ENCODE peak calls at places on chromosomes 5 and 9, in eight cellular contexts. U is choroid plexus epithelial cell, P is heart right ventricle, I is heart left ventricle, V is dorsolateral prefrontal cortex, R is stomach, C is neural progenitor cell, W is fibroblast of the aortic adventitia. F is an unnamed sample.

GRCh38 chr9:77751341-77752091 is 103.4 kb upstream of the GNA14 start:
- DNase-seq in U (peak; percentile 91), P (no peak), I (no peak), V (no peak), R (no peak), C (peak; percentile 70), W (peak; percentile 90), F (peak; percentile 87)

GRCh38 chr5:132776077-132776931 is 735 bp downstream of the SEPTIN8 start:
- DNase-seq in U (no peak), P (peak; percentile 36), I (peak; percentile 60), V (peak; percentile 41), R (no peak), C (peak; percentile 62), W (peak; percentile 47), F (no peak)

GRCh38 chr5:114789773-114790402 is 379.8 kb downstream of the TRIM36 start:
- DNase-seq in U (peak; percentile 2), P (no peak), I (no peak), V (no peak), R (no peak), C (peak; percentile 72), W (peak; percentile 2), F (no peak)

GRCh38 chr5:169557838-169558237 is 25.7 kb upstream of the SPDL1 start:
- DNase-seq in U (no peak), P (no peak), I (no peak), V (no peak), R (no peak), C (no peak), W (no peak), F (no peak)

GRCh38 chr5:90803891-90804290 is 245.3 kb downstream of the ADGRV1 start:
- DNase-seq in U (no peak), P (no peak), I (no peak), V (no peak), R (no peak), C (no peak), W (no peak), F (no peak)

GRCh38 chr9:135083831-135084230 is 3.6 kb upstream of the OLFM1 start:
- DNase-seq in U (no peak), P (no peak), I (no peak), V (no peak), R (peak; percentile 53), C (no peak), W (no peak), F (no peak)

GRCh38 chr5:155017610-155018009 is 4.1 kb downstream of the KIF4B start:
- DNase-seq in U (no peak), P (no peak), I (no peak), V (no peak), R (no peak), C (no peak), W (no peak), F (no peak)

GRCh38 chr5:54944364-54944763 is 41.0 kb downstream of the ESM1 start:
- DNase-seq in U (peak; percentile 73), P (no peak), I (no peak), V (no peak), R (no peak), C (peak; percentile 18), W (peak; percentile 75), F (peak; percentile 53)

GRCh38 chr9:18694959-18695668 is 221.2 kb downstream of the ADAMTSL1 start:
- DNase-seq in U (no peak), P (no peak), I (no peak), V (no peak), R (no peak), C (no peak), W (no peak), F (no peak)
- TF ChIP-seq CTCF in U (no peak), P (no peak), I (no peak), V (no peak), R (no peak), C (no peak), W (no peak), F (no peak)

GRCh38 chr5:128644863-128645262 is 106.8 kb upstream of the FBN2 start:
- DNase-seq in U (peak; percentile 83), P (no peak), I (no peak), V (no peak), R (no peak), C (no peak), W (peak; percentile 51), F (peak; percentile 63)
- H3K4me3 ChIP-seq in U (peak overlapping the region; percentile 39), P (no peak overlapping the region), I (no peak overlapping the region), V (no peak overlapping the region), R (no peak overlapping the region), C (no peak overlapping the region), W (peak overlapping the region; percentile 20), F (peak overlapping the region; percentile 6)

GRCh38 chr9:82571540-82571939 is 491.4 kb downstream of the RASEF start:
- DNase-seq in U (no peak), P (no peak), I (no peak), V (no peak), R (no peak), C (no peak), W (no peak), F (no peak)

GRCh38 chr9:82574911-82575310 is 488.0 kb downstream of the RASEF start:
- DNase-seq in U (no peak), P (no peak), I (no peak), V (no peak), R (no peak), C (no peak), W (no peak), F (no peak)

GRCh38 chr9:82565188-82565966 is 497.6 kb downstream of the RASEF start:
- DNase-seq in U (peak; percentile 13), P (no peak), I (no peak), V (no peak), R (no peak), C (peak; percentile 11), W (no peak), F (no peak)

DNA sequence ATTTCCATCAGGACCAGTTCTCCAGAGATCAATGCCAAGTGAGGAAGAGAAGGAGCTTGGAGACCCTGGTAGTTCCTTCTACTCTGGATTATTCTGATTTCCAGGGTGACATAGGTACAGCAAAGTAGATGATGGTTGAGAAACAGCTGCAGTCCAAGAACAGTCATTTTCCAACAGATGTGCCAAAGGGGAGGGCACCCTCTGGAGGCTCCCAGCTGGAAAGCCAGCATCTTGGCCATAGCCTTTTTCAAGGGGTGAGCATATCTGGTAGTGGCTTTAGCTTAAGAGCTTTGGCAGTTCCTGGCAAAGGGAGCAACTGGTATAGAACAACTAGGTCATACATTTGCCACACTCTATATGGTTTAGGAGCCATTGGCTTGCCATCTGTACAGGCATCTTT is 492.7 kb downstream of the RASEF start:
- DNase-seq in U (no peak), P (no peak), I (no peak), V (no peak), R (no peak), C (no peak), W (no peak), F (no peak)
- TF ChIP-seq CTCF in U (peak; percentile 31), P (no peak), I (no peak), V (no peak), R (no peak), C (no peak), W (no peak), F (peak; percentile 21)

GRCh38 chr9:21560281-21560745 is 78.2 kb upstream of the IFNE start:
- DNase-seq in U (no peak), P (no peak), I (no peak), V (no peak), R (no peak), C (no peak), W (no peak), F (no peak)
- H3K4me3 ChIP-seq in U (peak overlapping the region; percentile 86), P (no peak overlapping the region), I (no peak overlapping the region), V (peak overlapping the region; percentile 65), R (peak overlapping the region; percentile 83), C (peak overlapping the region; percentile 76), W (peak overlapping the region; percentile 79), F (peak overlapping the region; percentile 80)